ENCODE peak calls at places on chromosomes 16 and 17, in eight cellular contexts. H is heart left ventricle, G is Caco-2, M is keratinocyte, R is endothelial cell of umbilical vein, O is fibroblast of lung, L is uterus, Q is SK-N-SH. V is an unnamed sample.

GRCh38 chr17:40460585-40460975 is 17.3 kb downstream of the IGFBP4 start:
- DNase-seq in H (no peak), G (no peak), M (no peak), R (no peak), O (no peak), L (no peak), Q (peak; percentile 78), V (no peak)

GRCh38 chr16:74455619-74456289 is 34.5 kb upstream of the CLEC18B start:
- DNase-seq in H (no peak), G (peak; percentile 53), M (no peak), R (peak; percentile 48), O (peak; percentile 90), L (no peak), Q (no peak), V (peak; percentile 82)

GRCh38 chr16:26019885-26020284 is 328.1 kb downstream of the HS3ST4 start:
- DNase-seq in H (no peak), G (no peak), M (no peak), R (no peak), O (no peak), L (no peak), Q (no peak), V (no peak)

GRCh38 chr16:22255335-22255734 is 41.9 kb upstream of the POLR3E start:
- DNase-seq in H (no peak), G (no peak), M (no peak), R (no peak), O (no peak), L (no peak), Q (no peak), V (no peak)

GRCh38 chr17:42920922-42921321 is 20.3 kb downstream of the G6PC1 start:
- DNase-seq in H (peak; percentile 62), G (no peak), M (no peak), R (peak; percentile 92), O (no peak), L (no peak), Q (no peak), V (no peak)

GRCh38 chr17:7314719-7315569 is at the start of gene GPS2:
- DNase-seq in H (peak; percentile 94), G (peak; percentile 86), M (no peak), R (peak; percentile 84), O (peak; percentile 78), L (peak; percentile 91), Q (peak; percentile 97), V (peak; percentile 93)

GRCh38 chr17:79799174-79799537 is 2.3 kb upstream of the CBX8 start:
- DNase-seq in H (no peak), G (no peak), M (no peak), R (no peak), O (no peak), L (no peak), Q (peak; percentile 35), V (no peak)

GRCh38 chr16:22216191-22216831 is 10.2 kb downstream of the EEF2K start:
- DNase-seq in H (no peak), G (no peak), M (no peak), R (no peak), O (peak; percentile 53), L (no peak), Q (no peak), V (no peak)

GRCh38 chr17:62627219-62627903 is at the start of gene MRC2:
- DNase-seq in H (peak; percentile 83), G (peak; percentile 55), M (no peak), R (peak; percentile 68), O (peak; percentile 90), L (peak; percentile 84), Q (peak; percentile 93), V (peak; percentile 68)

GRCh38 chr16:88702364-88703210 is 3.6 kb downstream of the RNF166 start:
- DNase-seq in H (no peak), G (no peak), M (no peak), R (no peak), O (no peak), L (no peak), Q (no peak), V (no peak)

GRCh38 chr16:2160915-2161551 is 5.5 kb downstream of the TRAF7 start:
- DNase-seq in H (peak; percentile 50), G (no peak), M (no peak), R (no peak), O (peak; percentile 68), L (peak; percentile 82), Q (no peak), V (no peak)

GRCh38 chr16:54107803-54108202 is 178.8 kb downstream of the IRX3 start:
- DNase-seq in H (no peak), G (no peak), M (no peak), R (no peak), O (no peak), L (no peak), Q (no peak), V (peak; percentile 3)

GRCh38 chr16:67482260-67482924 is 955 bp downstream of the AGRP start:
- DNase-seq in H (no peak), G (no peak), M (no peak), R (no peak), O (no peak), L (no peak), Q (no peak), V (no peak)

GRCh38 chr16:5838725-5839124 is 741.1 kb upstream of the EEF2KMT start:
- DNase-seq in H (no peak), G (no peak), M (no peak), R (no peak), O (no peak), L (no peak), Q (no peak), V (no peak)

GRCh38 chr16:67170168-67170947 is at the start of gene NOL3:
- DNase-seq in H (peak; percentile 88), G (peak; percentile 91), M (no peak), R (peak; percentile 88), O (peak; percentile 80), L (peak; percentile 80), Q (peak; percentile 93), V (peak; percentile 74)

GRCh38 chr17:63480826-63481487 is 4.1 kb downstream of the ACE start:
- DNase-seq in H (no peak), G (no peak), M (no peak), R (no peak), O (no peak), L (no peak), Q (peak; percentile 75), V (no peak)

GRCh38 chr16:70294385-70295029 is 4.5 kb upstream of the DDX19B start:
- DNase-seq in H (no peak), G (no peak), M (no peak), R (no peak), O (no peak), L (no peak), Q (no peak), V (no peak)

GRCh38 chr16:17744903-17745581 is 274.3 kb upstream of the XYLT1 start:
- DNase-seq in H (no peak), G (no peak), M (no peak), R (no peak), O (peak; percentile 13), L (peak; percentile 18), Q (no peak), V (no peak)

GRCh38 chr16:75252946-75253911 is 1.8 kb upstream of the BCAR1 start:
- DNase-seq in H (no peak), G (no peak), M (no peak), R (peak; percentile 63), O (peak; percentile 87), L (peak; percentile 68), Q (no peak), V (no peak)

GRCh38 chr17:14737984-14738651 is 437.2 kb downstream of the HS3ST3B1 start:
- DNase-seq in H (peak; percentile 34), G (peak; percentile 20), M (peak; percentile 89), R (no peak), O (peak; percentile 82), L (no peak), Q (no peak), V (peak; percentile 100)
- TF ChIP-seq CTCF in H (no peak), G (no peak), M (peak; percentile 53), R (no peak), O (peak; percentile 54), L (no peak), Q (peak; percentile 21), V (peak; percentile 64)

DNA sequence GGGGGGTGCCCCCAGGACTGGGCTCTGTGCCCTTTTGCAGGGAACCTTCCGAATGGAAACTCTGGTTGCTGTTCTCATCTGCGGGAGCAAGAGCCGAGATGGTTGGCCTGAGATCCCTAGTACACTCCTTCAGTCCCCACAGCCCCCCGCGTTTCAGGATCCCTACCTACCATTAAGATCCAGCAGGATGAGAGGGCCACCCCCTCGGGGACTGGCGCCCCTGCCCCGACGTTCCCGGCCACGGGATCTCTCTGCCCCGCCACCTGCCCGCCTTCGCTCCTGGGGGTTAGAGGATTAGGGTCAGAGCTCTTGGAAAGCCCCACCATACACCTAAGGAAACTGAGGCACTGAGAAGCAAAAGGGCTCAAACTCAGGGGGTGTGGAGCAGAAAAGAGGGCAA is 1.2 kb downstream of the BCL7C start:
- DNase-seq in H (no peak), G (no peak), M (no peak), R (no peak), O (no peak), L (no peak), Q (no peak), V (no peak)
- H3K4me3 ChIP-seq in H (no peak overlapping the region), G (no peak overlapping the region), M (peak overlapping the region; percentile 85), R (peak overlapping the region; percentile 72), O (peak overlapping the region; percentile 83), L (no peak overlapping the region), Q (peak overlapping the region; percentile 75), V (peak overlapping the region; percentile 75)

DNA sequence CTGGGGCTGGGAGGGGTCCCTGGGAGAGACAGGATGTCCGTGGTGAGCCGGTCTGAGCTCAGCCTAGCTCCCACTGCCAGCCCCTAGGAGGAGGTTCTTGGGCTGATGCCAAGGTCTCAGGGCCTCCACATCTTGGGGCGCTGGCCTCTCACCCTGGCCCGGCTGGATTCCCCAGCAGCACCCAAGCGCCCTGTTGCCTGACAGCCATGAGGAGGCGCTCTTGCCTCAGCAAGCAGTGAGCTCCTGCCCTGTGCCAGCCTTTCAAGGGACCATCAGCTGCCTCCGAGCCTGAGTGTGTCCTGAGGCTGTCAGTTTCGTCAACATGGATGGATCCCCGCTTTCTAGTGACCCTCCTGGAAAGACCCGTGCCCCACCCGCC is 234.9 kb upstream of the CIBAR2 start:
- DNase-seq in H (no peak), G (no peak), M (no peak), R (no peak), O (no peak), L (no peak), Q (peak; percentile 63), V (peak; percentile 53)
- TF ChIP-seq CTCF in H (peak; percentile 17), G (peak; percentile 38), M (peak; percentile 77), R (no peak), O (peak; percentile 51), L (no peak), Q (peak; percentile 45), V (peak; percentile 62)

GRCh38 chr17:10463402-10463801 is 6.0 kb downstream of the MYH4 start:
- DNase-seq in H (no peak), G (no peak), M (no peak), R (no peak), O (no peak), L (no peak), Q (no peak), V (no peak)

GRCh38 chr17:10460062-10460461 is 9.3 kb downstream of the MYH4 start:
- DNase-seq in H (no peak), G (no peak), M (no peak), R (no peak), O (no peak), L (no peak), Q (no peak), V (no peak)

DNA sequence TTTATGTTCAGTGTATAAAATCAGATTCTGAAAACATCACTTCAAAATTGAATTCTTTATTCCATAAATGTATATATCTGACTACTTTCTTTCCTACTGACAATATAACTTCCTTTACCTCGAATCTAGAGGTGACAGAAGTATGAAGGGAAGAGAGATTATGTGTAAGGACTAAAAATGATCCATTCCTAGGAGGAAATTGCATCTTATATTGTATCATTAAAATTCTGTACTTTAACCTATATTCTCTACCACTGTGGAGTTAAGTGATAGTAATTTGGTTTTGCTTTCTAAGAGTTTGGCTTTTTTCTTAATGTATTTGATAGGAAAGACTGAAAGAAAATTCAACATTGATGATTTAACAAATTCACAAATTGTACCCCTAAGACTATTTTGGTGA is 11.4 kb downstream of the MYH4 start:
- DNase-seq in H (no peak), G (no peak), M (no peak), R (no peak), O (no peak), L (no peak), Q (no peak), V (no peak)
- H3K4me3 ChIP-seq in H (no peak overlapping the region), G (no peak overlapping the region), M (no peak overlapping the region), R (no peak overlapping the region), O (no peak overlapping the region), L (no peak overlapping the region), Q (no peak overlapping the region), V (no peak overlapping the region)

V was measured in epithelial cell of esophagus.